ENCODE peak calls at places on chromosomes 11 and 22, in four cellular contexts. O is HepG2, W is H1, R is GM12878. M is an unnamed sample.
A peak's percentile ranks its signal among the peaks of the same experiment; 100 is the strongest.

GRCh38 chr11:32438883-32439487 is 3.6 kb upstream of the WT1 start:
- DNase-seq in O (no peak), R (no peak), W (peak; percentile 60), M (no peak)

GRCh38 chr11:86699036-86699791 is 26.8 kb upstream of the ME3 start:
- DNase-seq in W (no peak), R (no peak), O (no peak), M (no peak)

GRCh38 chr11:116563028-116563712 is 209.6 kb downstream of the BUD13 start:
- DNase-seq in W (no peak), R (no peak), O (peak; percentile 82), M (no peak)

GRCh38 chr11:101797335-101797734 is 117.5 kb upstream of the CEP126 start:
- DNase-seq in R (no peak), O (no peak), W (no peak), M (no peak)

GRCh38 chr22:47248925-47249324 is 486.5 kb downstream of the TBC1D22A start:
- DNase-seq in O (no peak), W (no peak), R (no peak), M (no peak)

GRCh38 chr11:64081663-64082442 is 46.1 kb downstream of the FLRT1 start:
- DNase-seq in R (no peak), O (no peak), W (no peak), M (no peak)

GRCh38 chr22:20131856-20132685 is 467 bp downstream of the ZDHHC8 start:
- DNase-seq in W (no peak), R (no peak), O (no peak), M (peak; percentile 42)

GRCh38 chr11:45158891-45159605 is 12.6 kb downstream of the PRDM11 start:
- DNase-seq in O (no peak), R (no peak), W (no peak), M (no peak)

GRCh38 chr11:95104121-95104830 is 14.6 kb downstream of the ENDOD1 start:
- DNase-seq in W (no peak), R (no peak), O (no peak), M (no peak)

GRCh38 chr11:65041206-65042035 is at the start of gene SAC3D1:
- DNase-seq in W (no peak), O (no peak), R (no peak), M (peak; percentile 63)

GRCh38 chr11:45431301-45432018 is 145.3 kb upstream of the SYT13 start:
- DNase-seq in W (no peak), O (no peak), R (no peak), M (no peak)

GRCh38 chr22:24120029-24120428 is 61.3 kb upstream of the SUSD2 start:
- DNase-seq in R (no peak), O (no peak), W (no peak), M (no peak)

GRCh38 chr11:126132319-126132718 is 69.7 kb upstream of the CDON start:
- DNase-seq in W (no peak), O (no peak), R (no peak), M (peak; percentile 64)

GRCh38 chr11:1043563-1044096 is 7.1 kb upstream of the MUC6 start:
- DNase-seq in W (no peak), O (no peak), R (no peak), M (no peak)

GRCh38 chr11:75337195-75337654 is 14.2 kb downstream of the ARRB1 start:
- DNase-seq in O (no peak), R (no peak), W (no peak), M (no peak)

GRCh38 chr11:75333022-75333806 is 18.2 kb downstream of the ARRB1 start:
- DNase-seq in O (no peak), R (no peak), W (no peak), M (no peak)

GRCh38 chr11:75334976-75335375 is 16.5 kb downstream of the ARRB1 start:
- DNase-seq in R (no peak), W (no peak), O (no peak), M (no peak)

GRCh38 chr11:75334402-75334891 is 17.0 kb downstream of the ARRB1 start:
- DNase-seq in W (no peak), R (no peak), O (no peak), M (no peak)

DNA sequence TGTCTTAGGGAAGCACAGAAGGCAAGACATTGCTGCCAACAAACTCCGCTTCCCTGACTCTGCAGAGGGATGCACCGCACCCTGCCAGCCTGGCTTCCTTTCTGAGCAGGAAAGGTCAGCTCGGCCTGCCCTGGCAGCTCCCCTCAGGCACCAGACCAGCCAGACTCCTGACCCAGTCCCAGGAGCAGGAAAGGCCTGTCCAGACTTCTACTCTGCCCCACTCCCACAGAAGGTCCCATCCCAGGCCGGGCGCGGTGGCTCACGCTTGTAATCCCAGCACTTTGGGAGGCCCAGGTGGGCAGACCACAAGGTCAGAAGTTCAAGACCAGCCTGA is 17.7 kb downstream of the ARRB1 start:
- DNase-seq in R (no peak), W (no peak), O (no peak), M (no peak)
- TF ChIP-seq SUZ12 in R (no peak), W (no peak), O (no peak), M (no peak)

GRCh38 chr22:17370036-17370765 is 941 bp downstream of the CECR2 start:
- DNase-seq in R (no peak), O (no peak), W (peak; percentile 61), M (no peak)
- TF ChIP-seq SP1 in R (no peak), O (no peak), W (no peak), M (no peak)

GRCh38 chr22:21624120-21624879 is 5.5 kb downstream of the YDJC start:
- DNase-seq in W (peak; percentile 91), R (no peak), O (no peak), M (peak; percentile 62)

GRCh38 chr22:21628386-21629261 is 1.2 kb downstream of the YDJC start:
- DNase-seq in W (no peak), R (no peak), O (no peak), M (no peak)

GRCh38 chr22:21626735-21627469 is 2.9 kb downstream of the YDJC start:
- DNase-seq in W (no peak), O (no peak), R (no peak), M (no peak)

GRCh38 chr22:21624880-21625791 is 4.7 kb downstream of the YDJC start:
- DNase-seq in W (no peak), O (no peak), R (no peak), M (no peak)

DNA sequence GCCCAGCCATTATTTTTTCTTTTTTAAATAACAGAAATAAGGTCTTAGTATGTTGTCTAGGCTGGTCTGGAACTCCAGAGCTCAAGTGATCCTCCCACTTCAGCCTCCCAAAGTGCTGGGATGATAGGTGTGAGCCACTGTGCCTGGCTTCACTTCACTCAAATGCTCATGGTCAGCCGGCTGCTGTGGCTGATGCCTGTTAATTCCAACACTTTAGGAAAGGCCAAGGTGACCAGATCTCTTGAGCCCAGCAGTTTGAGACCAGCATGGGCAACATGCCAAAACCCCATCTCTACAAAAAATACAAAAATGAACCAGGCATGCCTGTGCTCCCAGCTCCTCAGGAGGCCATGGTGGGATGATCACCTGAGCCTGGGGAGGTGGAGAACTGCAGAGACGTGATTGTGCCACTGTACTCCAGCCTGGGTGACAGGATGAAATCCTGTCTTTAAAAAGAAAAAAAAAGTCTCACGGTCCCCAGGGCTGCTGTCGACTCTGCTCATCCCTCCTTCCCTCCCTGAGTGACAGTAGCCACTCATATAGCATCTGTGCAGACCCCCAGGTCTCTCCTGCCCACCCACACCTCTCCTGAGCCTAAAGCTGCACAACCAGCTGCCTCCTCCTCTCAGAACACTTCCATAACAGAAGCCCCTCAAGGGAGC is 3.6 kb downstream of the YDJC start:
- DNase-seq in W (no peak), R (no peak), O (no peak), M (no peak)
- TF ChIP-seq SUZ12 in W (no peak), R (no peak), O (no peak), M (no peak)

GRCh38 chr11:2539761-2540520 is 95.1 kb downstream of the KCNQ1 start:
- DNase-seq in W (no peak), R (no peak), O (no peak), M (no peak)
- TF ChIP-seq SP1 in W (no peak), R (no peak), O (no peak), M (no peak)

GRCh38 chr22:28581020-28581419 is 98.6 kb downstream of the TTC28 start:
- DNase-seq in O (no peak), R (no peak), W (no peak), M (no peak)
- TF ChIP-seq SUZ12 in O (no peak), R (no peak), W (no peak), M (no peak)

DNA sequence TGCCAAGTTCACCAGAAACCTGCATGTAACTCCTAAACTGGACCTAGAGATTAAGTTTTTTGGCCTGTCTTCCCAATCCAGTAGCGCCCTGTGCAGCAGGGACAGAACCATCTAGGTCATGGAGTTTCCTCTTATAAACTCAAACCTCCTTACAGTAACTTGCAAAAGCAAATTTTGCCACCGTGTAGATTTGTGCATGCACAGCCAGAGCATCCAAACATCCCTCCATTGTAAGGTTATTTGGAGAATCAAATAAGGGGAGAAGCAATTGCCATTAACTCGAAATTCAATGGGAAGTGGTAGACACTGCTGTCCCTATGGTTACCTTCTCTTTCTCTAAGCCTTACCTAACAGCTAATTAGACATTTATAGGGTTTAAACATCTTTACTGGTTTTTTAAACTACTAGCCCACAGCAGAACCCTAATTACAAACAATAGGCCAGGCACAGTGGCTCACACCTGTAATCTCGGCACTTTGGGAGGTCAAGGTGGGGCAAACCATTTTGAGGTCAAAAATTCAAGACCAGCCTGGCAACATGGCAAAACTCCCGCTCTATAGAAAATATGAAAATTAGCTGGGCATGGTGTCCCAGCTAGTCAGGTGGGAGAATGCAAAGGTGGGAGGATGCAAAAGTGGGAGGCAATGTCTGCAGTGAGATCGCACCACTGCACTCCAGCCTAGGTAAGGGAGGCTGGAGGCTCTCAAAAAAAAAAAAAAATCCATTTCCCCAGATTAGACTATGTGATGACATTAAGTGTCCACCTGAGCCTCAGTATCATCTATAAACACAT is 6.6 kb downstream of the HSPA8 start:
- DNase-seq in R (no peak), W (no peak), O (no peak), M (no peak)
- TF ChIP-seq SP1 in R (no peak), W (no peak), O (no peak), M (no peak)

M was measured in HEK293T.